ENCODE peak calls at places on chromosomes 7 and 10, in nine cellular contexts. Q is BJ, I is omental fat pad, B is GM13976, V is fibroblast of lung, G is GM06990, U is endodermal cell, X is GM20000, T is IMR-90. M is an unnamed sample.

GRCh38 chr10:124596914-124597676 is 135.5 kb downstream of the LHPP start:
- DNase-seq in U (no peak), Q (no peak), V (no peak), I (no peak), B (no peak), G (no peak), X (no peak), T (no peak), M (no peak)

GRCh38 chr7:100538348-100538653 is 702 bp upstream of the AGFG2 start:
- DNase-seq in V (no peak), G (no peak), I (no peak), X (no peak), Q (no peak), B (no peak), T (no peak), U (no peak), M (no peak)

GRCh38 chr7:112150823-112151641 is 55.2 kb downstream of the DOCK4 start:
- DNase-seq in U (no peak), B (no peak), X (no peak), V (no peak), T (peak), G (no peak), Q (no peak), I (no peak), M (no peak)

GRCh38 chr7:79806161-79806734 is 328.4 kb upstream of the GNAI1 start:
- DNase-seq in G (no peak), U (no peak), V (peak), B (no peak), I (no peak), Q (no peak), T (peak), X (no peak), M (peak)

GRCh38 chr10:17963431-17963830 is 11.7 kb downstream of the SLC39A12 start:
- DNase-seq in Q (no peak), X (no peak), I (no peak), T (no peak), U (no peak), V (no peak), G (no peak), B (no peak), M (peak)

GRCh38 chr10:22453948-22454347 is 108.7 kb downstream of the SPAG6 start:
- DNase-seq in G (no peak), B (no peak), U (no peak), I (no peak), Q (no peak), X (no peak), T (no peak), V (no peak), M (no peak)

GRCh38 chr7:155884225-155885161 is 72.2 kb upstream of the SHH start:
- DNase-seq in X (no peak), B (no peak), V (no peak), T (no peak), G (no peak), Q (no peak), U (peak), I (no peak), M (no peak)

GRCh38 chr7:132759482-132760240 is 183.4 kb upstream of the PLXNA4 start:
- DNase-seq in T (no peak), U (no peak), Q (no peak), V (no peak), I (no peak), G (no peak), X (no peak), B (no peak), M (no peak)

GRCh38 chr7:79598351-79598750 is 144.9 kb upstream of the MAGI2 start:
- DNase-seq in T (no peak), B (no peak), U (no peak), G (no peak), V (no peak), I (no peak), X (no peak), Q (no peak), M (no peak)

GRCh38 chr10:49395741-49396665 is at the start of gene DRGX:
- DNase-seq in T (no peak), X (no peak), V (no peak), B (no peak), I (no peak), Q (no peak), G (no peak), U (peak), M (no peak)

GRCh38 chr10:76632158-76633051 is 1005.2 kb downstream of the KCNMA1 start:
- DNase-seq in V (no peak), T (no peak), I (no peak), U (peak), G (no peak), X (no peak), Q (no peak), B (no peak), M (peak)

GRCh38 chr7:144903201-144903600 is 67.3 kb upstream of the TPK1 start:
- DNase-seq in B (no peak), T (no peak), Q (no peak), G (no peak), U (no peak), I (no peak), X (no peak), V (no peak), M (no peak)

GRCh38 chr10:94075521-94075920 is 81.8 kb downstream of the PLCE1 start:
- DNase-seq in B (no peak), U (no peak), V (no peak), X (no peak), G (no peak), I (no peak), T (no peak), Q (no peak), M (no peak)

GRCh38 chr10:35600193-35600592 is 4.9 kb upstream of the GJD4 start:
- DNase-seq in G (no peak), Q (no peak), T (no peak), V (no peak), X (no peak), I (no peak), B (no peak), U (peak), M (peak)

GRCh38 chr7:55074008-55074499 is 55.2 kb downstream of the EGFR start:
- DNase-seq in U (no peak), I (no peak), B (peak), Q (no peak), X (peak), T (peak), V (peak), G (peak), M (peak)

GRCh38 chr7:128236924-128237586 is 4.0 kb upstream of the LEP start:
- DNase-seq in X (no peak), B (no peak), G (no peak), U (no peak), I (no peak), Q (peak), V (peak), T (peak), M (peak)

GRCh38 chr10:103745264-103746247 is 109.8 kb downstream of the SH3PXD2A start:
- DNase-seq in I (no peak), G (no peak), U (peak), V (no peak), T (peak), Q (no peak), X (no peak), B (no peak), M (peak)

GRCh38 chr10:96416643-96417042 is 57.8 kb upstream of the OPALIN start:
- DNase-seq in V (peak), T (no peak), G (no peak), X (no peak), I (no peak), Q (no peak), U (no peak), B (no peak), M (no peak)

GRCh38 chr10:49817845-49818244 is 55.7 kb upstream of the OGDHL start:
- DNase-seq in X (no peak), T (no peak), B (no peak), G (no peak), Q (no peak), V (no peak), I (no peak), U (no peak), M (no peak)

GRCh38 chr10:15361131-15361530 is 10.0 kb downstream of the FAM171A1 start:
- DNase-seq in B (no peak), G (no peak), Q (no peak), V (no peak), I (no peak), X (no peak), T (no peak), U (no peak), M (no peak)

GRCh38 chr10:91034494-91035157 is 113.7 kb upstream of the ANKRD1 start:
- DNase-seq in I (peak), U (no peak), T (peak), G (no peak), X (no peak), Q (no peak), B (no peak), V (peak), M (peak)

GRCh38 chr10:15954188-15954587 is 93.9 kb upstream of the MINDY3 start:
- DNase-seq in U (no peak), Q (no peak), X (no peak), T (no peak), V (no peak), I (no peak), G (no peak), B (no peak), M (no peak)

GRCh38 chr7:13829231-13829630 is 160.2 kb downstream of the ETV1 start:
- DNase-seq in X (no peak), G (no peak), T (peak), B (no peak), I (no peak), U (no peak), V (peak), Q (no peak), M (no peak)

GRCh38 chr7:1787241-1787640 is 117.2 kb downstream of the ELFN1 start:
- DNase-seq in B (no peak), X (no peak), G (no peak), U (peak), Q (no peak), T (no peak), V (no peak), I (no peak), M (no peak)

GRCh38 chr7:102992820-102993531 is 80.2 kb downstream of the LRRC17 start:
- DNase-seq in I (no peak), X (no peak), B (no peak), U (no peak), V (no peak), G (no peak), T (peak), Q (peak), M (peak)

GRCh38 chr10:100287756-100288155 is 1.3 kb upstream of the BLOC1S2 start:
- DNase-seq in I (no peak), B (no peak), T (no peak), X (no peak), U (no peak), Q (no peak), V (no peak), G (no peak), M (no peak)

GRCh38 chr7:133755922-133756321 is 371.2 kb upstream of the LRGUK start:
- DNase-seq in I (no peak), T (no peak), U (no peak), V (no peak), B (no peak), Q (no peak), G (no peak), X (no peak), M (no peak)

GRCh38 chr10:100327007-100327700 is 2.9 kb downstream of the PKD2L1 start:
- DNase-seq in B (peak), G (peak), I (no peak), T (peak), V (no peak), Q (no peak), X (peak), U (no peak), M (no peak)

GRCh38 chr7:141674702-141675101 is 27.3 kb downstream of the DENND11 start:
- DNase-seq in U (peak), X (no peak), G (no peak), V (no peak), I (no peak), Q (no peak), B (no peak), T (no peak), M (peak)
- TF ChIP-seq CTCF in U (peak), X (peak), G (peak), V (no peak), I (no peak), Q (no peak), B (no peak), T (peak), M (peak)

GRCh38 chr10:118669835-118670234 is 74.4 kb upstream of the PRLHR start:
- DNase-seq in B (no peak), Q (no peak), V (no peak), U (no peak), X (no peak), G (no peak), I (no peak), T (no peak), M (no peak)

GRCh38 chr10:118666350-118666749 is 70.9 kb upstream of the PRLHR start:
- DNase-seq in I (no peak), X (no peak), T (no peak), G (no peak), U (no peak), V (no peak), Q (no peak), B (no peak), M (no peak)

GRCh38 chr10:118667732-118668131 is 72.3 kb upstream of the PRLHR start:
- DNase-seq in U (no peak), Q (no peak), X (no peak), T (no peak), I (no peak), G (no peak), V (no peak), B (no peak), M (no peak)

GRCh38 chr10:118669020-118669766 is 73.7 kb upstream of the PRLHR start:
- DNase-seq in G (no peak), B (no peak), U (no peak), Q (peak), V (peak), I (no peak), X (no peak), T (peak), M (no peak)

GRCh38 chr10:118668228-118668952 is 72.9 kb upstream of the PRLHR start:
- DNase-seq in Q (no peak), G (no peak), B (no peak), U (peak), T (no peak), V (no peak), I (no peak), X (no peak), M (no peak)
- TF ChIP-seq CTCF in Q (peak), G (no peak), B (no peak), U (peak), T (no peak), V (no peak), I (no peak), X (no peak), M (no peak)

GRCh38 chr10:64547168-64547567 is 1026.0 kb downstream of the REEP3 start:
- DNase-seq in V (no peak), Q (no peak), T (no peak), G (no peak), X (no peak), I (no peak), B (no peak), U (no peak), M (no peak)
- TF ChIP-seq CTCF in V (no peak), Q (no peak), T (no peak), G (no peak), X (no peak), I (no peak), B (no peak), U (peak), M (no peak)

GRCh38 chr7:80918909-80919721 is at the start of gene SEMA3C:
- DNase-seq in X (peak), V (peak), T (peak), B (peak), Q (peak), U (peak), G (peak), I (peak), M (peak)
- TF ChIP-seq CTCF in X (no peak), V (peak), T (peak), B (no peak), Q (peak), U (no peak), G (no peak), I (no peak), M (no peak)

GRCh38 chr7:105990726-105991465 is 27.8 kb downstream of the CDHR3 start:
- DNase-seq in I (no peak), B (no peak), U (peak), V (peak), Q (no peak), T (no peak), X (no peak), G (no peak), M (no peak)
- TF ChIP-seq CTCF in I (no peak), B (no peak), U (peak), V (no peak), Q (no peak), T (no peak), X (no peak), G (no peak), M (no peak)

GRCh38 chr10:69866688-69867461 is 65.2 kb downstream of the COL13A1 start:
- DNase-seq in T (peak), I (no peak), G (no peak), V (peak), B (no peak), Q (peak), U (peak), X (no peak), M (no peak)
- TF ChIP-seq CTCF in T (no peak), I (no peak), G (no peak), V (no peak), B (no peak), Q (peak), U (peak), X (no peak), M (no peak)

DNA sequence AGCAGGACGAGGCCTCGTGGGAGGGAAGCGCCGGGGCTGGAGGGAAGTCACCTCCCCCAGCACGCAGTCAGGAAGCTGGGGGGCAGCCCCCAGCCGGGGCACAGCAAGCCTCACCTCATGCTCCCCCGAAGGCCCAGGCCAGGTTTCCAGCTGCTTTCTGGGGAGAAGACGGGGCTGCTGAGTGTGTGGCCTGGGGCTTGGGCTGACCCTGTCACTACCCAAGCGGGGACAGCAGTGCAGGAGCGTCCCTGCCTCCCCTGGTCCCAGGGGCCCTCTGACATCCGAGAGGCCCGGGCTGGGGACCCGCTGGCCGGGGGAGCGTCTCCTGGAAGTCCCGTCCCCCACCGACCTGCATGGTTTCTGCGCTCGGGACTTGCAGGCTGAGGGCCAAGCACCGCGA is 19.7 kb upstream of the NKX6-2 start:
- DNase-seq in G (no peak), I (no peak), U (peak), V (no peak), Q (no peak), B (no peak), T (no peak), X (no peak), M (no peak)
- TF ChIP-seq CTCF in G (no peak), I (no peak), U (no peak), V (no peak), Q (no peak), B (no peak), T (no peak), X (no peak), M (no peak)

GRCh38 chr7:158353606-158354570 is 233.7 kb downstream of the PTPRN2 start:
- DNase-seq in X (no peak), B (no peak), Q (no peak), T (no peak), V (no peak), U (peak), I (no peak), G (no peak), M (peak)
- TF ChIP-seq CTCF in X (no peak), B (no peak), Q (no peak), T (peak), V (no peak), U (peak), I (no peak), G (peak), M (peak)

DNA sequence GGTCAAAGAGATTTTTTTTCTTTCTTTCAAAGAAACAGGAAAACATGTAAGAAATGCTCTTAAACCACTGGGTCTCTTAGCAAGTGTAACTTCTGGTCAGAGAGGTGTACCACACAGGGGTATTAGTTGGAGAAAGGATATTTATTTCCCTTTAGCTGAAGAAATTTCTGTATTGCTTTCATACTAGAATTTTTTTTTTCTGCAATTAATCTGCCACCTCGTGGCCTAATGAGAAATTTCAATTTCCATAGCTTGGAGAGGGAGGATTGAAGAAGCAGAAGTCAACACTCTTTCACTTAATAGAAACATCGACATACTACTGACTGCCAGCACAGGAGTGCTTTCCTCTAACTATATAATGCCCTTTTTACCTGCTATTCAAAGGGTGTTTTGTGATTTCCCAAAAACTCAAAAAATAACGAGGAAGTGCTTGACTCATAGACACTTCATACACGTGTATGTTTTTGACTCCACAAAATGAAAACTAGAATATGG is 177.6 kb upstream of the NAMPT start:
- DNase-seq in G (peak), T (peak), X (peak), B (peak), I (no peak), U (no peak), V (peak), Q (no peak), M (peak)
- TF ChIP-seq CTCF in G (peak), T (peak), X (peak), B (peak), I (no peak), U (peak), V (peak), Q (peak), M (peak)

M was measured in MCF 10A.